ENCODE peak calls at places on chromosome 21, in nine cellular contexts. V is mammary epithelial cell, R is HL-60, O is MCF 10A, T is nephron progenitor cell, J is heart right ventricle, Q is fibroblast of lung, H is IMR-90, B is colonic mucosa. Z is an unnamed sample.

GRCh38 chr21:30014883-30015282 is 75.1 kb upstream of the GRIK1 start:
- DNase-seq in V (no peak), R (no peak), O (no peak), T (no peak), J (no peak), Q (no peak), H (no peak), B (no peak), Z (no peak)

GRCh38 chr21:28294046-28294445 is 698.6 kb downstream of the LTN1 start:
- DNase-seq in V (peak; percentile 25), R (no peak), O (no peak), T (no peak), J (no peak), Q (peak; percentile 42), H (peak; percentile 72), B (no peak), Z (no peak)

GRCh38 chr21:24590261-24590660 is 1017.0 kb downstream of the MRPL39 start:
- DNase-seq in V (no peak), R (no peak), O (no peak), T (no peak), J (no peak), Q (no peak), H (no peak), B (no peak), Z (no peak)

GRCh38 chr21:32322103-32322502 is 23.4 kb downstream of the MRAP start:
- DNase-seq in V (no peak), R (no peak), O (no peak), T (no peak), J (no peak), Q (no peak), H (no peak), B (no peak), Z (no peak)

GRCh38 chr21:29568020-29568419 is 269.3 kb downstream of the BACH1 start:
- DNase-seq in V (no peak), R (no peak), O (no peak), T (no peak), J (no peak), Q (no peak), H (no peak), B (no peak), Z (no peak)

GRCh38 chr21:27505516-27505915 is 538.6 kb upstream of the ADAMTS5 start:
- DNase-seq in V (peak; percentile 70), R (no peak), O (peak; percentile 37), T (no peak), J (no peak), Q (peak; percentile 61), H (peak; percentile 70), B (no peak), Z (no peak)

GRCh38 chr21:15029077-15029476 is 35.7 kb downstream of the NRIP1 start:
- DNase-seq in V (no peak), R (no peak), O (no peak), T (no peak), J (no peak), Q (no peak), H (no peak), B (no peak), Z (no peak)

GRCh38 chr21:25107708-25108107 is 499.6 kb downstream of the MRPL39 start:
- DNase-seq in V (no peak), R (peak; percentile 35), O (peak; percentile 57), T (no peak), J (no peak), Q (peak; percentile 94), H (peak; percentile 94), B (no peak), Z (no peak)

GRCh38 chr21:14520535-14520934 is 25.6 kb downstream of the SAMSN1 start:
- DNase-seq in V (no peak), R (peak; percentile 64), O (no peak), T (no peak), J (no peak), Q (no peak), H (no peak), B (no peak), Z (no peak)

DNA sequence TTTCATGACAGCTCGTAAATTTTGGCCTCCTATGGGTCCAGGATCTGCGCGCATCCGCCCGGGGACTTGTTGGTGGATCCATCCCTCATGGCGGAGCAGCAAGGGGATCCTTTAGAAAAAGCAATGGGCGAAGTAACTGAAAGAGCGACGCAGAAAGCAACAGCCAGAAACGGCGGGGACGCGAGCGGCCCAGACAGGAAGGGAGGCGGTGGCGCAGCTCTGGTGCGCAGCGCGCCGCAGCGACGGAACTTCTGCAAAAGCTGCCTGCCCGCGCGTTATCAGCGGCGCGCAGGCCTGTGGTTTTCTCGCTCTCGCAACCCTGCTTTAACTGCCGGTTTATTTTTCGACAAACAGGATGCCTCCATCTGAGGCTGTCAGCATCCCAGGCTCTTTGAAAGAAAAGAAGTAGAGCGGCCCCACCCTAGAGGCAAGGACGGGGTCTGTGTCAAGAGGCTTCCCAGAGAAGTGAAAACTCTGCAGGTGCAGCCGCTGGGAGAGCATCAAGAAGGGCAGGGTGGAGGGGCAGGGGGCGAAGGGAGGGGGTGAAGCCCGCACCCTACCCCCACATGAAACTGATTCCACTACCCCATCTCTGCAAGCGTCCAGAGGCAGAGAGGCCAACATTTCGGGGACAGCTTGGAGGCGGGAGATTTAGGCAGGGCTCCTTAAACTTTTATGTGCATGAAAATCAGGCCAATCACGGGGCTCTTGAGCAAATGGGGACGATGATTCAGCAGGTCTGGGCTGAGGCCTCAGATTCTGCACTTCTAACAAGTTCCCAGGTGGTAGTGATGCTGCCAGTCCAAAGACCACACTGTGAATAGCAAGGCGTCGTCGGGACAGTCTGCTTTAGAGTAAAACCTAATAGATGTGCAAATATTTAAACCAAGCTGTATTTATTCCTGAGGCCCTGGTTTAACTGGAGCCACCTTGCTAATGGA is 22.2 kb downstream of the RUNX1 start:
- DNase-seq in V (no peak), R (peak; percentile 71), O (no peak), T (peak; percentile 53), J (peak; percentile 42), Q (peak; percentile 64), H (peak; percentile 48), B (peak; percentile 63), Z (no peak)
- TF ChIP-seq CTCF in V (no peak), R (no peak), O (no peak), T (no peak), J (no peak), Q (no peak), H (no peak), B (no peak), Z (no peak)

DNA sequence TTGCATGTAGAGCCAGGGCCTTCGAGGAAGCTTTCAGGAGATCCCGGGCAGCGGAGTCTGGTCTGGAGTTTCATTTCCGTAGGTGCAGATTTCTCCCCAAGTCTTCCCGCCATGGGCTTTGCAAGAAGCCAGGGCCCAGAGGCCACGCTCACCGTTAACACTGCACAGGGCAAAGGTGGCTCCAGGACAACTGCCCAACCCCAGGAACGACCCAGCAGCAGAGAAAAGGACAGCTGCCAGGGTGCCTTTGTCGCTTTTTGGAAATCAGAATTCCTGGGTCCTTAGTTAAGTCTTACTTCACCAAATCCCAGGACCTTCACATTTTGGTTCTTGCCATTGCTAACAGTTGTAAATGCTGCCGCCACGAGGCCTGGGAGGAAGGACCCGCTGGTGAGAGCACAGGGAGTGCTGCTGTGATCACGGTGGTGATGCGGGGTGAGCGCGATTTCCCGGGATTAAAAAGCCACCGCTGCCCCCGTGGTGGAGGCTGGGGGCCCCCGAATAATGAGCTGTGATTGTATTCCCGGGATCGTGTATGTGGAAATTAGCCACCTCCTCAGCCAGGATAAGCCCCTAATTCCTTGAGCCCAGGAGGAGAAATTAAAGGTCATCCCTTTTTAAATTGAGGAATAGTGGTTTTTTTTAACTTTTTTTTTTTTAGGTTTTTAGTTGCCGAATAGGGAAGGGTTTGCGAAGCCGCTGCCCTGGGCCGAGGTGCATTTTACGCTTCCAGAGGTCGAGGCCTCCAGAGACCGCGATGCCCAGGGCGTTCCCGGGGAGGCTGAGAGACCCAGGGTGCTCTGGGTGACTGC is 8.2 kb downstream of the SIM2 start:
- DNase-seq in V (no peak), R (no peak), O (no peak), T (no peak), J (no peak), Q (peak; percentile 34), H (peak; percentile 37), B (peak; percentile 17), Z (no peak)
- TF ChIP-seq CTCF in V (no peak), R (no peak), O (no peak), T (no peak), J (no peak), Q (peak; percentile 18), H (no peak), B (no peak), Z (no peak)

GRCh38 chr21:44741921-44742320 is 30.5 kb upstream of the TSPEAR start:
- DNase-seq in V (no peak), R (no peak), O (no peak), T (no peak), J (no peak), Q (no peak), H (no peak), B (no peak), Z (no peak)

GRCh38 chr21:44739316-44739715 is 27.9 kb upstream of the TSPEAR start:
- DNase-seq in V (no peak), R (no peak), O (no peak), T (no peak), J (no peak), Q (no peak), H (no peak), B (no peak), Z (no peak)

GRCh38 chr21:44738621-44739020 is 27.2 kb upstream of the TSPEAR start:
- DNase-seq in V (no peak), R (no peak), O (no peak), T (no peak), J (no peak), Q (no peak), H (no peak), B (no peak), Z (no peak)

GRCh38 chr21:44740721-44741120 is 29.3 kb upstream of the TSPEAR start:
- DNase-seq in V (no peak), R (no peak), O (no peak), T (no peak), J (no peak), Q (no peak), H (no peak), B (no peak), Z (no peak)

DNA sequence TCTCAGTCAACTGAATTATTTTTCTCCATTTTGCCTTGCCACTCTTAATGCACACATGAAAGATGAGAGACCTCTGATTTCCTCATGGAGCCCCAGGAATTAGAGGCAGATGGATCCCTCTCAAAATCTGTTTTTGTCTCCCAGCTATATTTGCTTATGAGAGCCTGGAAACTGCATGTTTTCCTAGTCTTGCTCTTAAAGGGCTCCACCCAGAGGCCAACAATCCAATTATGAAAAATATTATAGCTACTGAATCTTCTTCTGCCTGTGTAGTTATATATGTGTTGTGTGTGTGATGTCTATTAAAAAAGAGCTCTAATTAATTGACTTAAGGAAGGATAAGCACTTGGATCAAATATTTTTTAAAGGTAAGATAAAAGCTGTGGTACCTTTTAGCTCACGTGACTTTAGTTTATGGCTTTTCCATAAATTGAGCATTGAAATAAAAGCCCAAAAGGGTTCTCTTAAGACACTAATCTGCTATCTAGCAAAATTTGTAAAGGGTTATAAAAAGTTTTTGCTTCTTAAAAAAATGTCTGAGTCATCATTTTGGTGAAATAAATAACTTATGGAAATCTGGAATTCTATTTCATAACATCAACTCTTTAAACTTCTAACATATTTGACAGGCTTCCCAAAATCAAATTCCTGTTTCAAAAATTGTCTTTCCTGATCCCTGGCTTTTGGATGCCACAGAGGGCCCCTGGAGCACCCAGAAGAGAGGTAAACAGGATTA is 31.2 kb upstream of the TSPEAR start:
- DNase-seq in V (peak; percentile 17), R (no peak), O (peak; percentile 43), T (no peak), J (no peak), Q (peak; percentile 14), H (peak; percentile 4), B (no peak), Z (no peak)
- TF ChIP-seq CTCF in V (peak; percentile 12), R (no peak), O (peak; percentile 41), T (no peak), J (peak; percentile 20), Q (peak; percentile 23), H (peak; percentile 17), B (no peak), Z (no peak)

GRCh38 chr21:44952116-44952928 is 12.5 kb downstream of the SLX9 start:
- DNase-seq in V (no peak), R (no peak), O (no peak), T (no peak), J (peak; percentile 78), Q (no peak), H (no peak), B (no peak), Z (no peak)
- TF ChIP-seq CTCF in V (no peak), R (no peak), O (no peak), T (no peak), J (no peak), Q (no peak), H (no peak), B (no peak), Z (no peak)